ENCODE peak calls at places on chromosomes 13 and 19, in five cellular contexts. E is heart left ventricle, W is stomach, C is A549, Y is uterus. M is an unnamed sample.
A peak's percentile ranks its signal among the peaks of the same experiment; 100 is the strongest.

GRCh38 chr13:21069561-21070004 is 8.2 kb upstream of the LATS2 start:
- DNase-seq in E (peak; percentile 56), W (no peak), C (peak; percentile 85), Y (peak; percentile 54), M (no peak)

GRCh38 chr13:73607489-73608156 is 526.6 kb downstream of the KLF12 start:
- DNase-seq in E (no peak), W (no peak), C (no peak), Y (no peak), M (no peak)

GRCh38 chr13:60627071-60627686 is 230.2 kb downstream of the TDRD3 start:
- DNase-seq in E (no peak), W (no peak), C (peak; percentile 24), Y (no peak), M (no peak)

GRCh38 chr13:72864142-72865035 is 82.5 kb downstream of the PIBF1 start:
- DNase-seq in E (no peak), W (no peak), C (no peak), Y (no peak), M (no peak)

GRCh38 chr19:2038284-2039081 is 12.6 kb downstream of the MKNK2 start:
- DNase-seq in E (peak; percentile 36), W (no peak), C (no peak), Y (no peak), M (no peak)

GRCh38 chr19:5580116-5580515 is 12.4 kb upstream of the TINCR start:
- DNase-seq in E (no peak), W (no peak), C (no peak), Y (no peak), M (no peak)

GRCh38 chr19:41753159-41753558 is 2.2 kb upstream of the CEACAM6 start:
- DNase-seq in E (peak; percentile 50), W (peak; percentile 78), C (peak; percentile 65), Y (no peak), M (no peak)

GRCh38 chr19:7223429-7223828 is 70.8 kb downstream of the INSR start:
- DNase-seq in E (no peak), W (no peak), C (no peak), Y (no peak), M (no peak)

GRCh38 chr19:6536138-6536671 is 5.4 kb downstream of the TNFSF9 start:
- DNase-seq in E (peak; percentile 45), W (peak; percentile 50), C (peak; percentile 88), Y (no peak), M (peak; percentile 40)

GRCh38 chr13:84479656-84480055 is 597.4 kb upstream of the SLITRK1 start:
- DNase-seq in E (no peak), W (no peak), C (no peak), Y (no peak), M (no peak)
- H3K27ac ChIP-seq in E (no peak overlapping the region), W (no peak overlapping the region), C (no peak overlapping the region), Y (no peak overlapping the region), M (no peak overlapping the region)

GRCh38 chr13:53198017-53198416 is 169.4 kb downstream of the OLFM4 start:
- DNase-seq in E (no peak), W (no peak), C (no peak), Y (no peak), M (no peak)

GRCh38 chr13:53198699-53199098 is 170.1 kb downstream of the OLFM4 start:
- DNase-seq in E (no peak), W (no peak), C (no peak), Y (no peak), M (no peak)

GRCh38 chr13:53201454-53202225 is 173.0 kb downstream of the OLFM4 start:
- DNase-seq in E (peak; percentile 21), W (no peak), C (no peak), Y (no peak), M (no peak)

GRCh38 chr13:53200075-53200474 is 171.5 kb downstream of the OLFM4 start:
- DNase-seq in E (no peak), W (no peak), C (no peak), Y (no peak), M (no peak)

DNA sequence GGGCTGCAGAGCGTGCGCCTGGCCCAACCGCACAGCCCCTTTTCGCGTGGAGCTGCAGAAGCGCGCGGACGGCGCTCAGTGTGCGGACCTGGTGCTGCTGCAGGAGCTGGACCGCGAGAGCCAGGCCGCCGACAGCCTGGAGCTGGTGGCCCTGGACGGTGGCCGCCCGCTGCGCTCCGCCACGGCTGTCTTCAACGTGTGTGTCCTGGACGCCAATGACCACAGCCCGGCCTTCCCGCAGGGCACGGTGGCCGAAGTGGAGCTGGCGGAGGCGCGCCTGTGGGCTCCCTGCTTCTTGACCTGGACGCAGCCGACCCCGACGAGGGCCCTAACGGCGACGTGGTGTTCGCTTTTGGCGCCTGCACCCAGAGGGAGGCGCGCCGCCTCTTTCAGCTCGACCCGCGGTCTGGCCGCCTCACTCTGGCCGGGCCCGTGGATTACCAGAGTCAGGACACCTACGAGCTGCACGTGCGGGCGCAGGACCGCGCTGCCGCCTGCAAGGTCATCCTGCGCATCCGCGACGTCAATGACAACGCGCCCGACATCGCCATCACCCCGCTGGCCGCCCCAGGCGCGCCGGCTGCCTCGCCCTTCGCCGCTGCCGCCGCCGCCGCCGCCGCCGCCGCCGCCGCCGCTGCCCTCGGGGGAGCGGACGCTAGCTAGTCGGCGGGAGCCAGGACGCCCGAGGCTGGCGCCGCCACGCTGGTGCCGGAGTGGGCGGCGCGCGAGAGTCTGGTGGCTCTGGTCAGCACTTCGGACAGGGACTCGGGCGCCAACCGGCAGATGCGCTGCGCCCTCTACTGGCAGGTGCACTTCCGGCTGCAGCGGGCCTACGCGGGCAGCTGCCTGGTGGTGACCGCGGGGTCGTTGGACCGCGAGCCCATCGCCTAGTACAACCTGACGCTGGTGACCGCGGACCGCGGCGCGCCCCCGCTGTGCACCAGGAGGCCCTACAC is 172.2 kb downstream of the OLFM4 start:
- DNase-seq in E (peak; percentile 53), W (peak; percentile 33), C (no peak), Y (no peak), M (no peak)
- H3K4me3 ChIP-seq in E (no peak overlapping the region), W (no peak overlapping the region), C (no peak overlapping the region), Y (no peak overlapping the region), M (no peak overlapping the region)

DNA sequence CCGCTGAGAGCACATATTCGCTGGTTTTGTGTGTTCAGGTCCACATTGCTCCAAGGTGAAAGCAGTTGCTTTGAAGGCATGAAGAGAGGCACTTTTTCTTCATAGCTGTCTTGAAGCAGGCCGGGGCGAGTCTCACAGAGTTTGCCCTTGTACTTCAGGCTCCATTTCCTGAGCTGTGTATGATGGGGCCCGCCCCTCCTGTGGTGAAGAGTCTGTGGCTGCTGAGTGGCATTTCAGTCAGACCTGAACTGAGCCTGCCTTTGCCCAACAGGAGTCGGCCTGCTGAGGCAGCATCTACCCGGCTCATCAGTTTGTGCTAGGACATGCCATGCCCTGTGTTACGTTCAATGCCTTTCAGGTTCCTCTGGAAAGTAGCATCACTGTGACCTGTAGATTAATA is 44.4 kb upstream of the C1QTNF9 start:
- DNase-seq in E (no peak), W (no peak), C (no peak), Y (no peak), M (no peak)
- H3K4me1 ChIP-seq in E (no peaks in the 10 kb centered on the region), W (peaks cover 9% of the 10 kb centered on the region), C (peaks cover 2% of the 10 kb centered on the region), Y (no peaks in the 10 kb centered on the region), M (no peaks in the 10 kb centered on the region)

GRCh38 chr13:110228936-110229904 is 77.7 kb downstream of the COL4A1 start:
- DNase-seq in E (no peak), W (no peak), C (no peak), Y (no peak), M (no peak)

GRCh38 chr13:110226051-110226562 is 80.8 kb downstream of the COL4A1 start:
- DNase-seq in E (no peak), W (no peak), C (no peak), Y (no peak), M (no peak)

GRCh38 chr13:110227416-110227815 is 79.5 kb downstream of the COL4A1 start:
- DNase-seq in E (no peak), W (no peak), C (no peak), Y (no peak), M (no peak)

GRCh38 chr13:110229905-110230563 is 76.9 kb downstream of the COL4A1 start:
- DNase-seq in E (no peak), W (no peak), C (no peak), Y (no peak), M (no peak)

DNA sequence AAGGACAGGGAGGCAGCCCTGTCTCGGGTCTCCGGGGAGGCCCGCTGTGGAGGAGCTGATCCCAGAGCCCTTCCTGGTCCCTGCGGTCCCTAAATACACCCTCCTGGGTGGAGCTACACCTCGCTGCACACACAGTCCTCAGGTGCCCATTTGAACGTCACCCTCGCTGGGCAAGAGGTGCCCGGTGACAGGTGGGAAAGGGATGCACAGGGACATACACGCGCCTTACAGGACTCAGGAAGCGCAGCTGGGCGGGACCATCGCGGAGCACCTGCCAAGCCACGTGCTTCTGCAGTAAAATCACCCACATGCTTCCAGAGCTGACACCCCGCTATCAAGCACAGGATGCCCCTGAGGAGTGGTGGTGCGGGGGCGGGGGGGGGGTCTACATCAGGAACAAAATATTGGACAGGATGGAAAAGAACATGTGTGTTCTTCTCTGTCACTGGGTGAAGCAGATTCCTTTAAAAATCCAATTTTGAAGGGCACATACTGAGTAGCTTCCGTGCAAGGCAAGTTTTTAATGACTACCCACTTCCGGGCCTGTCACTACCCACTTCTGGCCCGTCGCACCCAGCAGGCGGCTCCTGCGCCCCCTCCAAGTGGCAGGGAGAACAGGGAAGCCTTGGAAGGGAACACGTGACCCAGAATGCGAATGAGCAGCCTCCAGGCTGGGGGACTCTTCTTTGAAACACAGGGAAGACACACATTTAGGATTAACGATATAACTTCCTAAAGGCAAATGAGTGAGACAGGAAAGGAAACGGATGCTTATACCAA is 78.9 kb downstream of the COL4A1 start:
- DNase-seq in E (no peak), W (no peak), C (no peak), Y (no peak), M (no peak)
- H3K27ac ChIP-seq in E (peak overlapping the region; percentile 59), W (peak overlapping the region; percentile 92), C (no peak overlapping the region), Y (peak overlapping the region; percentile 57), M (peak overlapping the region; percentile 63)

DNA sequence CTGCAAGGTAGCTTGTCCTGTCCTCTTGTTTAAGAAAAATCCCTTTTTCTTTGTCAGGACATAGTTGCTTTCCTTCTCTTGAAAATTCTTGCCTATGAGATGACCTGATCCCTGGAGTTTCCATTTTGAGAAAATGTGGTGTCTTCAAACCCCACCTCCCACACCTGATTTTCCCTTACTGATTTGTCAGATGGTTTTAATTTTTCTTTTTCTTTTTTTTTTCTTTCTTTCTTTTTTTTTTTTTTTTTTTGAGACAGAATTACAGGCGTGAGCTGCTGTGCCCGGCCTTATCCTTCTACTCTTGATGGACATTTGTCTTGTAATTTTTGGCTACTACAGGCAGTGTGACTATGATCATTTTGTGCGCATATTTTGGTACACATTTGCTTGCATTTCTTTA is 1.2 kb downstream of the ZNF345 start:
- DNase-seq in E (no peak), W (no peak), C (no peak), Y (no peak), M (no peak)
- H3K4me3 ChIP-seq in E (no peak overlapping the region), W (no peak overlapping the region), C (no peak overlapping the region), Y (no peak overlapping the region), M (peak overlapping the region; percentile 78)

M was measured in ascending aorta.